ENCODE peak calls at places on chromosome 15, in six cellular contexts. P is fibroblast of lung, X is neural crest cell, A is body of pancreas, R is foreskin fibroblast, F is mesothelial cell of epicardium. B is an unnamed sample.

GRCh38 chr15:91555307-91555706 is 298.2 kb upstream of the SLCO3A1 start:
- DNase-seq in R (no peak), P (no peak), X (no peak), A (no peak), F (no peak), B (no peak)

GRCh38 chr15:36612063-36612788 is 32.8 kb downstream of the CDIN1 start:
- DNase-seq in X (no peak), F (no peak), A (no peak), P (peak), R (peak), B (no peak)

GRCh38 chr15:77387355-77388105 is 32.4 kb downstream of the PEAK1 start:
- DNase-seq in X (no peak), F (no peak), R (no peak), A (no peak), P (peak), B (no peak)

GRCh38 chr15:31740203-31740602 is 290.1 kb upstream of the CHRNA7 start:
- DNase-seq in F (no peak), P (no peak), A (no peak), X (no peak), R (no peak), B (no peak)

GRCh38 chr15:58415636-58416035 is 16.2 kb upstream of the LIPC start:
- DNase-seq in P (no peak), R (no peak), F (no peak), X (no peak), A (no peak), B (no peak)

GRCh38 chr15:89171136-89172072 is 50.0 kb downstream of the RLBP1 start:
- DNase-seq in P (peak), A (peak), R (peak), F (no peak), X (peak), B (no peak)

GRCh38 chr15:38683382-38684242 is 119.0 kb upstream of the RASGRP1 start:
- DNase-seq in F (no peak), A (peak), X (peak), P (peak), R (peak), B (peak)

GRCh38 chr15:78076231-78077052 is 1.1 kb downstream of the TBC1D2B start:
- DNase-seq in P (no peak), R (no peak), X (no peak), F (no peak), A (no peak), B (no peak)

GRCh38 chr15:68379759-68380290 is 52.1 kb downstream of the ITGA11 start:
- DNase-seq in P (no peak), A (no peak), R (no peak), X (no peak), F (no peak), B (no peak)

GRCh38 chr15:27825023-27825422 is 274.1 kb downstream of the OCA2 start:
- DNase-seq in X (no peak), P (no peak), F (no peak), A (no peak), R (no peak), B (no peak)

GRCh38 chr15:99155961-99156443 is 51.1 kb downstream of the SYNM start:
- DNase-seq in X (no peak), F (no peak), P (peak), A (no peak), R (peak), B (no peak)

GRCh38 chr15:31396881-31397560 is 70.4 kb downstream of the KLF13 start:
- DNase-seq in X (peak), A (peak), F (no peak), P (peak), R (peak), B (peak)

GRCh38 chr15:31799711-31800321 is 230.5 kb upstream of the CHRNA7 start:
- DNase-seq in X (no peak), P (no peak), A (no peak), F (no peak), R (no peak), B (peak)

GRCh38 chr15:85589873-85590272 is 204.9 kb downstream of the KLHL25 start:
- DNase-seq in R (peak), F (no peak), X (no peak), A (peak), P (peak), B (no peak)

GRCh38 chr15:74362482-74362881 is 5.0 kb downstream of the CYP11A1 start:
- DNase-seq in F (no peak), X (no peak), R (no peak), A (no peak), P (no peak), B (no peak)

GRCh38 chr15:74642724-74643367 is 27.2 kb downstream of the CLK3 start:
- DNase-seq in A (no peak), P (peak), R (no peak), X (no peak), F (no peak), B (no peak)

GRCh38 chr15:38414351-38414750 is 39.6 kb upstream of the FAM98B start:
- DNase-seq in P (peak), F (no peak), A (peak), R (peak), X (peak), B (peak)

GRCh38 chr15:43433160-43433559 is 59.8 kb downstream of the TP53BP1 start:
- DNase-seq in X (no peak), P (peak), F (no peak), R (no peak), A (no peak), B (no peak)

GRCh38 chr15:58932791-58933310 is 628 bp downstream of the SLTM start:
- DNase-seq in A (peak), R (no peak), F (no peak), P (peak), X (no peak), B (no peak)

GRCh38 chr15:25438601-25439455 is at the start of gene UBE3A:
- DNase-seq in P (peak), R (peak), A (peak), F (peak), X (peak), B (peak)
- TF ChIP-seq CTCF in P (peak), R (no peak), A (peak), F (no peak), X (no peak), B (peak)

GRCh38 chr15:29225534-29226224 is 43.9 kb downstream of the NSMCE3 start:
- DNase-seq in R (no peak), P (no peak), F (no peak), A (no peak), X (no peak), B (no peak)

GRCh38 chr15:29220852-29221251 is 48.8 kb downstream of the NSMCE3 start:
- DNase-seq in F (no peak), P (no peak), A (no peak), R (no peak), X (no peak), B (no peak)

GRCh38 chr15:29223640-29224039 is 46.0 kb downstream of the NSMCE3 start:
- DNase-seq in A (no peak), R (no peak), X (no peak), F (no peak), P (no peak), B (no peak)

GRCh38 chr15:29222129-29222853 is 47.3 kb downstream of the NSMCE3 start:
- DNase-seq in X (no peak), P (no peak), A (no peak), F (no peak), R (no peak), B (no peak)

GRCh38 chr15:29226431-29227216 is 43.0 kb downstream of the NSMCE3 start:
- DNase-seq in A (no peak), X (no peak), R (no peak), P (no peak), F (no peak), B (no peak)
- TF ChIP-seq CTCF in A (no peak), X (no peak), R (no peak), P (no peak), F (no peak), B (no peak)

DNA sequence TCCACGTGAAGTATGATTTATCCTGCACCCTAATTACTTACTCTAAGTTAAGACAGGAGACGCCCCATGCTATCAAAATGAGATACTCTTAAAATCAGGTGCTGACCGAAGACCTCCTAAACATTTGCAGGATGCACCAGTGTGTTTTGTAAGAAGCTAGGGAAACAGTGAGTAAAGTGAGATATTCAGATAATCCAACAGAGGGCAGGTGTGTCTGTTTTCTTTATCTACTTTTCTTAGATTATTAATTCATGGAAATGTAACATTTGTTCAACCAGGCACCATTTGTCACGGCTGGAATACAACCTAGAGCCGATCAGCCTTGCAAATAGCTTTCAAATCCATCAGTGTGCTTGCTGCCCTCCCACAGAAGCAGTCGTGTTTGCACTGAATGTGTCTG is 202.0 kb upstream of the CHRM5 start:
- DNase-seq in A (no peak), R (no peak), F (no peak), X (no peak), P (no peak), B (no peak)
- TF ChIP-seq CTCF in A (peak), R (no peak), F (no peak), X (no peak), P (no peak), B (no peak)

DNA sequence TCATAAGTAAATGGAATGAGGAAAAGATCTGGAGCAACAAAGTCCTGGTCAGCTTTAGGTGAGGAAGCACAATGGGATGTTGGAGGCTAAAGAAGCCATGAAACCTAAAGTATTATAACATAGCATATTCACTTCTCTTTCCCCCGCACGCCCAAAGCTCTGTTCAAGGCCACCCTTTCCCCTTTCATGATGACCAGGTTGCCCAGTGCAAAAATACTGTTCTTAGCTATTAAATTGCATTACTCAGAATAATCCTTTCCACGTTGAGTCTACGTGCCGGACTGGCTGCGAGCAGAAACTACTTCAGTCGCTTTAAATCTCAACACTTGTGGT is 589 bp upstream of the MAPKBP1 start:
- DNase-seq in R (no peak), P (no peak), A (no peak), X (no peak), F (no peak), B (no peak)
- TF ChIP-seq CTCF in R (no peak), P (no peak), A (no peak), X (no peak), F (no peak), B (no peak)

GRCh38 chr15:101426761-101427333 is 62.7 kb downstream of the PCSK6 start:
- DNase-seq in P (no peak), X (no peak), R (no peak), A (no peak), F (no peak), B (no peak)
- TF ChIP-seq CTCF in P (no peak), X (no peak), R (no peak), A (no peak), F (no peak), B (no peak)

B was measured in GM13977.